ENCODE peak calls at places on chromosome 10, in nine cellular contexts. F is GM12865, B is fibroblast of pulmonary artery, K is heart left ventricle, J is tibial artery, H is AG04450, D is cardiac muscle cell, C is tibial nerve, S is prostate gland. A is an unnamed sample.

GRCh38 chr10:24214762-24215161 is 5.8 kb downstream of the KIAA1217 start:
- DNase-seq in H (no peak), C (no peak), D (no peak), J (no peak), K (peak; percentile 43), F (no peak), S (no peak), B (no peak), A (no peak)

GRCh38 chr10:94462130-94462529 is 59.8 kb downstream of the TBC1D12 start:
- DNase-seq in H (no peak), D (no peak), F (no peak), B (no peak), S (no peak), C (no peak), J (no peak), K (no peak), A (no peak)

GRCh38 chr10:60733189-60733815 is 45.0 kb upstream of the CDK1 start:
- DNase-seq in J (no peak), F (peak; percentile 24), H (no peak), S (peak; percentile 60), D (peak; percentile 25), K (peak; percentile 28), C (no peak), B (no peak), A (no peak)

GRCh38 chr10:54843932-54844331 is 42.9 kb upstream of the PCDH15 start:
- DNase-seq in B (no peak), D (no peak), F (no peak), H (no peak), K (no peak), C (no peak), S (no peak), J (no peak), A (no peak)

GRCh38 chr10:43380610-43381222 is 9.3 kb downstream of the FXYD4 start:
- DNase-seq in F (no peak), S (no peak), K (no peak), J (no peak), C (no peak), H (no peak), B (peak; percentile 26), D (peak; percentile 58), A (no peak)

GRCh38 chr10:13712799-13713581 is 126.2 kb downstream of the PRPF18 start:
- DNase-seq in C (peak; percentile 53), F (peak; percentile 89), S (no peak), K (peak; percentile 91), D (peak; percentile 95), B (peak; percentile 97), J (peak; percentile 81), H (peak; percentile 93), A (peak; percentile 60)

GRCh38 chr10:127906548-127907377 is at the start of gene PTPRE:
- DNase-seq in C (no peak), B (peak; percentile 69), F (peak; percentile 45), H (no peak), S (peak; percentile 48), K (peak; percentile 83), D (peak; percentile 85), J (peak; percentile 52), A (no peak)

GRCh38 chr10:10498781-10499180 is 518.9 kb upstream of the CELF2 start:
- DNase-seq in C (no peak), K (peak; percentile 26), B (peak; percentile 87), F (no peak), D (peak; percentile 85), J (no peak), H (no peak), S (no peak), A (no peak)

GRCh38 chr10:19412531-19412930 is 363.9 kb downstream of the MALRD1 start:
- DNase-seq in K (no peak), D (peak; percentile 56), S (peak; percentile 31), C (no peak), B (peak; percentile 56), H (peak; percentile 10), J (no peak), F (peak; percentile 0), A (no peak)

GRCh38 chr10:121485443-121486139 is 112.7 kb downstream of the FGFR2 start:
- DNase-seq in H (no peak), F (no peak), J (no peak), S (no peak), C (no peak), D (no peak), K (no peak), B (no peak), A (no peak)
- TF ChIP-seq CTCF in H (no peak), F (no peak), J (no peak), S (no peak), C (no peak), D (no peak), K (no peak), B (no peak), A (no peak)

GRCh38 chr10:98262571-98262970 is 5.4 kb downstream of the LOXL4 start:
- DNase-seq in B (peak; percentile 53), J (no peak), C (no peak), F (peak; percentile 56), S (no peak), D (peak; percentile 55), H (no peak), K (peak; percentile 78), A (no peak)
- TF ChIP-seq CTCF in B (peak; percentile 43), J (peak; percentile 45), C (peak; percentile 40), F (peak; percentile 31), S (no peak), D (peak; percentile 36), H (peak; percentile 41), K (peak; percentile 47), A (no peak)

GRCh38 chr10:31383810-31384588 is 65.0 kb downstream of the ZEB1 start:
- DNase-seq in C (no peak), K (no peak), J (no peak), B (no peak), D (no peak), S (no peak), H (no peak), F (peak; percentile 96), A (no peak)

GRCh38 chr10:31381766-31382316 is 62.8 kb downstream of the ZEB1 start:
- DNase-seq in K (no peak), F (peak; percentile 82), J (no peak), H (no peak), B (peak; percentile 12), C (no peak), D (peak; percentile 10), S (no peak), A (no peak)

GRCh38 chr10:31384589-31384949 is 65.6 kb downstream of the ZEB1 start:
- DNase-seq in J (no peak), H (no peak), B (peak; percentile 31), C (no peak), D (no peak), F (no peak), K (no peak), S (no peak), A (no peak)

DNA sequence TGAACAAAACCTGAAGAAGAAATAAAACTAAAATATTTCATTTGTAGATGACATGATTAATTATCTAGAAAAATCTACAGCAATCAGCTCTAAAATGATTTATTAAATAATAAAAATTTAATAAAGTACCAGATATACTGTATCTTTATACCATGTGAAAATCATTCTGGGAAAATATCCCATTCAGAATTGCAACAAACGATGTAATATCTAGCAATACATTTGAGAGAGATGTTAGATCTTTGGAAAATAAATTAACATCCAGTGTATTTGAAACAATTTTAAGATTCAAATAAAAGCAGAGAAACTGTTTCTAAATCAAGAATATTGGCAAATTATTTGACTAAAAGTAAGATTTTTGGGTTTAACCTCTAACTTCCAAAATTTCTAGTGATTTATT is 62.2 kb downstream of the ZEB1 start:
- DNase-seq in D (no peak), H (no peak), J (no peak), S (no peak), F (no peak), B (no peak), C (no peak), K (no peak), A (no peak)
- TF ChIP-seq CTCF in D (no peak), H (no peak), J (no peak), S (no peak), F (no peak), B (no peak), C (no peak), K (no peak), A (no peak)

DNA sequence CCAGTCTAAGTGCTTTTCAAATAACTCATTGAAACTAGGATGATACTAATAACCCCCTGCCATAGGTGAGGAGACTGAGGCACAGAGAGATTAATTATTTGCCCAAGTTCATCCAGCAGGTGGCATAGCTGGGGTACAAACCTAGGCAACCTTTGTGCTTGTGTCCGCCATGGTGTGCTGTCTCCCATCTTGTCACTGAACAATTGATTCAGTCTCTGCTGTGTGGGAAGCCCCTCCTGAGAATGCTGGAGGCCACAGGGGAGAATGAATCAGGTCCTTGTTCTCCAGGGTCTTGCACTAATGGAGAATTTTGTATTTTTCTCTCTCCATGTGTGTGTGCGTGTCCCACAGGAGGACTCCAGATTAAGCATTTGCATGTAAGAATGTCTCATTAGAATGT is 15.8 kb upstream of the TMEM236 start:
- DNase-seq in C (no peak), F (no peak), B (no peak), J (no peak), S (no peak), D (no peak), K (no peak), H (no peak), A (no peak)
- TF ChIP-seq CTCF in C (no peak), F (no peak), B (no peak), J (no peak), S (no peak), D (no peak), K (no peak), H (no peak), A (no peak)

GRCh38 chr10:72563327-72563932 is 62.4 kb downstream of the MICU1 start:
- DNase-seq in C (no peak), J (no peak), B (no peak), H (no peak), S (no peak), K (no peak), D (no peak), F (peak; percentile 79), A (no peak)

GRCh38 chr10:72573079-72573478 is 52.8 kb downstream of the MICU1 start:
- DNase-seq in H (no peak), J (no peak), D (no peak), B (no peak), F (no peak), K (no peak), S (no peak), C (no peak), A (no peak)

GRCh38 chr10:72564596-72564995 is 61.3 kb downstream of the MICU1 start:
- DNase-seq in B (peak; percentile 56), D (peak; percentile 38), C (no peak), K (no peak), F (peak; percentile 44), H (peak; percentile 29), S (no peak), J (no peak), A (no peak)

GRCh38 chr10:72567421-72567820 is 58.5 kb downstream of the MICU1 start:
- DNase-seq in B (peak; percentile 13), D (peak; percentile 4), S (no peak), H (no peak), J (peak; percentile 22), F (no peak), K (no peak), C (no peak), A (no peak)

DNA sequence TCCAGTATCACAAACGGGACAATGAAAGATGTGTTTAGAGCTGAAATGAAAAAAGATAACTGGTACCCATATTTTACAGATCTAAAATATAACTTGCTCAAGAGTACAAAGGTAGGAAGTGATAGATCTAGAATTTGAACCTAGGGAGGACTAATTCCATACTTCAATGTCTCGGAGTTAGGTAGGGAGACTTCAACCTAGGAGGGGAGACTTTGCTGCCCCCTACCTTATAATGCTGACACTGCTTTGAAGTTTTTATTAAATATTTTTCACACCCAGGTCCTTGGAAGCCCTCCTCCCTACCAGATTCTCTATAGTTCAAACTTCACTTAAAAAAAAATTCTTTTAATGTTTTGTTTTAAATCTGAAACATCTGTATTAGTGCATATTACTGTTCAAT is 58.0 kb downstream of the MICU1 start:
- DNase-seq in D (peak; percentile 25), S (no peak), J (no peak), C (no peak), B (peak; percentile 14), F (peak; percentile 14), K (no peak), H (no peak), A (no peak)
- TF ChIP-seq CTCF in D (peak; percentile 44), S (peak; percentile 21), J (no peak), C (no peak), B (peak; percentile 30), F (peak; percentile 24), K (no peak), H (peak; percentile 31), A (no peak)